ENCODE peak calls at places on chromosome 13, in six cellular contexts. P is foreskin keratinocyte; Z is natural killer cell; G is activated CD8-positive, alpha-beta T cell treated with anti-CD3 and anti-CD28 coated beads, Interleukin-2, amount 10 ng/mL, durations not matched to agents 7 days and 5 days; O is sciatic nerve; E is activated T-cell treated with anti-CD3 and anti-CD28 coated beads, Interleukin-2, amount 50 U/mL, for 72 hours. C is an unnamed sample.

GRCh38 chr13:45737571-45738002 is 35.5 kb downstream of the CBY2 start:
- ATAC-seq in P (no peak), Z (no peak), G (no peak), O (no peak), E (no peak), C (no peak)

GRCh38 chr13:94178625-94179244 is 300.7 kb downstream of the DCT start:
- ATAC-seq in P (no peak), Z (no peak), G (no peak), O (no peak), E (peak), C (no peak)

GRCh38 chr13:114011226-114011625 is 37.4 kb upstream of the C13orf46 start:
- ATAC-seq in P (no peak), Z (no peak), G (no peak), O (no peak), E (no peak), C (no peak)

GRCh38 chr13:44088911-44089851 is 209.5 kb downstream of the LACC1 start:
- ATAC-seq in P (no peak), Z (peak), G (peak), O (no peak), E (peak), C (no peak)

GRCh38 chr13:76292031-76292430 is 594.2 kb downstream of the KCTD12 start:
- ATAC-seq in P (no peak), Z (no peak), G (no peak), O (no peak), E (no peak), C (no peak)

GRCh38 chr13:113103646-113104045 is 1.9 kb upstream of the F7 start:
- ATAC-seq in P (no peak), Z (no peak), G (no peak), O (peak), E (no peak), C (peak)

GRCh38 chr13:24039621-24040475 is 120.7 kb upstream of the SPATA13 start:
- ATAC-seq in P (no peak), Z (no peak), G (no peak), O (no peak), E (peak), C (no peak)

GRCh38 chr13:51523082-51523518 is 61.2 kb upstream of the WDFY2 start:
- ATAC-seq in P (no peak), Z (peak), G (peak), O (peak), E (peak), C (no peak)

GRCh38 chr13:99982021-99982740 is 597 bp downstream of the ZIC2 start:
- ATAC-seq in P (no peak), Z (peak), G (no peak), O (no peak), E (peak), C (peak)

GRCh38 chr13:114199961-114200672 is 21.1 kb downstream of the CFAP97D2 start:
- ATAC-seq in P (no peak), Z (no peak), G (no peak), O (no peak), E (no peak), C (no peak)

GRCh38 chr13:95335667-95336066 is 34.4 kb upstream of the ABCC4 start:
- ATAC-seq in P (peak), Z (no peak), G (no peak), O (no peak), E (no peak), C (peak)

GRCh38 chr13:54953786-54954185 is 1925.2 kb downstream of the OLFM4 start:
- ATAC-seq in P (peak), Z (no peak), G (no peak), O (no peak), E (peak), C (peak)

GRCh38 chr13:97240789-97241734 is 18.9 kb downstream of the MBNL2 start:
- ATAC-seq in P (no peak), Z (no peak), G (no peak), O (peak), E (no peak), C (no peak)

GRCh38 chr13:80571346-80572307 is 230.7 kb upstream of the SPRY2 start:
- ATAC-seq in P (no peak), Z (no peak), G (no peak), O (no peak), E (no peak), C (no peak)

GRCh38 chr13:22469421-22469820 is 711.4 kb upstream of the SGCG start:
- ATAC-seq in P (no peak), Z (no peak), G (no peak), O (peak), E (no peak), C (no peak)

GRCh38 chr13:40813662-40814454 is 24.4 kb downstream of the SLC25A15 start:
- ATAC-seq in P (peak), Z (peak), G (peak), O (no peak), E (peak), C (peak)

GRCh38 chr13:80458546-80458945 is 117.6 kb upstream of the SPRY2 start:
- ATAC-seq in P (no peak), Z (no peak), G (no peak), O (no peak), E (no peak), C (no peak)

GRCh38 chr13:41017153-41017552 is 2.0 kb downstream of the ELF1 start:
- ATAC-seq in P (peak), Z (peak), G (peak), O (peak), E (peak), C (peak)

GRCh38 chr13:97724450-97724849 is 229.0 kb upstream of the IPO5 start:
- ATAC-seq in P (no peak), Z (no peak), G (no peak), O (no peak), E (no peak), C (no peak)

GRCh38 chr13:75826391-75826790 is 190.3 kb downstream of the LMO7 start:
- ATAC-seq in P (no peak), Z (no peak), G (no peak), O (no peak), E (no peak), C (peak)

GRCh38 chr13:62110079-62110478 is 694.4 kb upstream of the PCDH20 start:
- ATAC-seq in P (no peak), Z (no peak), G (no peak), O (no peak), E (no peak), C (no peak)

GRCh38 chr13:40520916-40521315 is 145.5 kb downstream of the FOXO1 start:
- ATAC-seq in P (no peak), Z (no peak), G (no peak), O (no peak), E (no peak), C (no peak)

GRCh38 chr13:21871919-21872318 is 201.0 kb downstream of the FGF9 start:
- ATAC-seq in P (no peak), Z (no peak), G (no peak), O (no peak), E (no peak), C (no peak)

GRCh38 chr13:30796833-30797601 is 61.7 kb downstream of the ALOX5AP start:
- ATAC-seq in P (peak), Z (no peak), G (no peak), O (no peak), E (peak), C (no peak)

GRCh38 chr13:46996316-46996715 is 99.5 kb upstream of the HTR2A start:
- ATAC-seq in P (no peak), Z (no peak), G (no peak), O (no peak), E (no peak), C (no peak)